ENCODE peak calls at places on chromosomes 11 and 22, in seven cellular contexts. W is spleen, X is Peyer's patch, A is GM12878, D is gastrocnemius medialis, I is breast epithelium, M is stomach. S is an unnamed sample.

GRCh38 chr11:130474637-130475400 is 26.4 kb downstream of the ADAMTS15 start:
- DNase-seq in W (no peak), X (no peak), A (no peak), D (no peak), I (no peak), M (no peak), S (no peak)

GRCh38 chr22:49568751-49569285 is 258.9 kb downstream of the BRD1 start:
- DNase-seq in W (peak; percentile 84), X (peak; percentile 24), A (no peak), D (peak; percentile 4), I (peak; percentile 47), M (no peak), S (no peak)

GRCh38 chr11:3879216-3879966 is 23.9 kb downstream of the STIM1 start:
- DNase-seq in W (no peak), X (no peak), A (peak; percentile 76), D (no peak), I (no peak), M (no peak), S (no peak)

GRCh38 chr11:90542092-90542491 is 319.2 kb upstream of the CHORDC1 start:
- DNase-seq in W (no peak), X (no peak), A (no peak), D (no peak), I (no peak), M (no peak), S (no peak)

GRCh38 chr11:95912902-95913560 is 10.9 kb downstream of the MTMR2 start:
- DNase-seq in W (no peak), X (no peak), A (no peak), D (no peak), I (no peak), M (no peak), S (no peak)

GRCh38 chr11:12008790-12009616 is 577 bp upstream of the DKK3 start:
- DNase-seq in W (no peak), X (no peak), A (no peak), D (no peak), I (no peak), M (peak; percentile 47), S (no peak)

GRCh38 chr11:128399186-128399585 is 188.2 kb downstream of the ETS1 start:
- DNase-seq in W (no peak), X (no peak), A (peak; percentile 26), D (peak; percentile 12), I (no peak), M (no peak), S (no peak)

GRCh38 chr11:73991471-73992006 is 8.9 kb upstream of the UCP2 start:
- DNase-seq in W (peak; percentile 58), X (no peak), A (peak; percentile 60), D (peak; percentile 8), I (no peak), M (no peak), S (no peak)

GRCh38 chr11:43341159-43341558 is 17.6 kb upstream of the TTC17 start:
- DNase-seq in W (no peak), X (no peak), A (no peak), D (no peak), I (no peak), M (no peak), S (no peak)

GRCh38 chr11:79437274-79437980 is 3.4 kb downstream of the TENM4 start:
- DNase-seq in W (peak; percentile 76), X (peak; percentile 60), A (no peak), D (peak; percentile 22), I (peak; percentile 54), M (peak; percentile 64), S (peak; percentile 22)

GRCh38 chr11:86978756-86979608 is 23.8 kb upstream of the FZD4 start:
- DNase-seq in W (no peak), X (no peak), A (no peak), D (no peak), I (no peak), M (no peak), S (no peak)

GRCh38 chr11:12235080-12235479 is 124.7 kb downstream of the MICAL2 start:
- DNase-seq in W (no peak), X (no peak), A (no peak), D (peak; percentile 36), I (no peak), M (no peak), S (no peak)

GRCh38 chr22:23820748-23821211 is 18.0 kb downstream of the DERL3 start:
- DNase-seq in W (peak; percentile 80), X (no peak), A (no peak), D (no peak), I (no peak), M (no peak), S (no peak)

DNA sequence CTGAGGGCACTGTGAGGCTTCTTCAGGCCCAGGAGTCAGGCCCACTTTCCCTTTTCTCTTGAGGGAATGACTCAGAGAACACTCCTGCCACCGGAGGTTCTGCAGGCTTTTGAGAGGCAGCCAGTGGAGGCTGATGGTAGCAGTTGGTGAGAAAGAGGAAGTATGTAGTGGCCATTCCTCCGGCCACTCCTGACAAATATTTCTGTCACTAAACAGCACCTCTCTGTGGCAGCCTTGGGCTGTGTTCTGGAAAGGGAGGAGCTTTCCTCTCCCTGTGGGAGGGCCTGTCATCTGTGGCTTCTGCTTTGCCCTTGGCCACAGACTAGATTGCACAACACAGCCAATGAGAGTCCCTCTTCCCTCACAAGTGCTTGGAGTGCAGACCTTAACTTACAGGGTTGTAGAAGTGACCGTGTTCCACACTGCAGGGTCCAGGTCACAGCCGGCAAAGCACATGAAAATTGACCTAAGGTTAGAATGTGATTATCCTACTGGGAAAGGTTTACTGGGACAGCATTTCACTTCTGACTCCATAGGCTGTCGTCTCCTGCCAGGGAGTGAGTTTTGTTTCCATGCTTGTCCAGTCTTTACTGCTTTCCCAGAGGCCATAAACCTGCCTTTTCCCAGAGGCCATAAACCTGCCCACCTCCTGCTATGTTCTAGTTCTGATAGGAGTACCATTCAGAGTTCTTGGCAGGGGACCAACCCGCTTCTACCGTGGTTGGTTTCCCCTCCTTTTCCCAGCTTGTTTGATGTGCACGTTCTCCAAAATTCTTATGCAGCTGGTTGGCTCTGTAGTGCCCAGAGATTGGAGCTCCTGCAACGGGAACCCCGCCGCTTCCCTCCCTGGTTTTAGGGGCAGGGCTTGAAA is 33.3 kb downstream of the MARK2 start:
- DNase-seq in W (peak; percentile 89), X (peak; percentile 77), A (peak; percentile 77), D (peak; percentile 92), I (peak; percentile 77), M (peak; percentile 87), S (peak; percentile 55)
- TF ChIP-seq POLR2A in W (no peak), X (no peak), A (no peak), D (peak; percentile 24), I (no peak), M (no peak), S (peak; percentile 47)

DNA sequence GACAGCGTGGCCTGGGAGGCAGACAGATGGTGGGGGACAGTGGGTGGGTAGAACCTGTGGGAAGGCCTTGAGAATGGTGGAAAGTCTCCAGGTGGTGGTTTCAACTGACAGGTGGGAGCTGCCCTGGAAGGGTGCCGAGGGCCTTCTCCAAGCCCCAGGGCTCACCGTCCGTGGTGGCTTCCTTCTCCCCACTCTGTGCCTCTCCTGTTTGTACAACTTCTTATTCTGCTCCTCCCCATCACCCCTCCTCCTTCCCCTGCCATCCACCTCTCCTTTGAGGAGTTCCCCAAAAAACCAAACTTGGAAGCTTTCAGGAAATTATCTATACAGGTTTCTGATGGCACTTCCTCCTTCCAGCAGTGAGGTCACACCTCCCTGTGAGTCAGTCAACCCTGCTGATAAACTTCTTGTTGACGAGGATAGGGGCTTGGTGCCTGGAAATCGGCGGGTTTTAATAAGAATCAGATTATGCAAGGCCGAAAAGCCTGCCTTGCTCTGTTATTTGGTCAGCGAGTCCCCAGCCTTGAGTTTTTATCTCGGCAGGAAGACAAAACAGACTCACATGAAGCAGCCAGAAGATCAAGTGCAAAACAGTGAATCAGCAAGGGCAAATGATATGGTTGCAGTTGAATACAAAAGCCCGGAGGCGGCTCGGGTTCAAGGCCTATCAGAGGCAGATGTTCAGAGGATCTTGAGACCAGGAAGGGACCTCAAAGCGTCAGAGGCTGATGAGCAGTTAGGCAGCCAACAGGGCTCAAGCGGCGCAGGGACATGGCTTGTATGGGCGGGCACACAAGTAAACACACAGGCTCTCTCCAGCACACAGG is 9.5 kb upstream of the ST3GAL4 start:
- DNase-seq in W (peak; percentile 90), X (peak; percentile 48), A (no peak), D (no peak), I (no peak), M (no peak), S (no peak)
- TF ChIP-seq POLR2A in W (no peak), X (no peak), A (no peak), D (no peak), I (no peak), M (no peak), S (no peak)

GRCh38 chr11:65851811-65852507 is 6.0 kb downstream of the CFL1 start:
- DNase-seq in W (no peak), X (no peak), A (no peak), D (no peak), I (no peak), M (no peak), S (no peak)
- TF ChIP-seq POLR2A in W (no peak), X (no peak), A (peak; percentile 71), D (no peak), I (no peak), M (no peak), S (peak; percentile 48)

GRCh38 chr22:48445113-48445827 is 1382.4 kb downstream of the BRD1 start:
- DNase-seq in W (peak; percentile 50), X (peak; percentile 29), A (no peak), D (no peak), I (no peak), M (no peak), S (no peak)
- TF ChIP-seq POLR2A in W (no peak), X (no peak), A (no peak), D (no peak), I (no peak), M (no peak), S (no peak)

DNA sequence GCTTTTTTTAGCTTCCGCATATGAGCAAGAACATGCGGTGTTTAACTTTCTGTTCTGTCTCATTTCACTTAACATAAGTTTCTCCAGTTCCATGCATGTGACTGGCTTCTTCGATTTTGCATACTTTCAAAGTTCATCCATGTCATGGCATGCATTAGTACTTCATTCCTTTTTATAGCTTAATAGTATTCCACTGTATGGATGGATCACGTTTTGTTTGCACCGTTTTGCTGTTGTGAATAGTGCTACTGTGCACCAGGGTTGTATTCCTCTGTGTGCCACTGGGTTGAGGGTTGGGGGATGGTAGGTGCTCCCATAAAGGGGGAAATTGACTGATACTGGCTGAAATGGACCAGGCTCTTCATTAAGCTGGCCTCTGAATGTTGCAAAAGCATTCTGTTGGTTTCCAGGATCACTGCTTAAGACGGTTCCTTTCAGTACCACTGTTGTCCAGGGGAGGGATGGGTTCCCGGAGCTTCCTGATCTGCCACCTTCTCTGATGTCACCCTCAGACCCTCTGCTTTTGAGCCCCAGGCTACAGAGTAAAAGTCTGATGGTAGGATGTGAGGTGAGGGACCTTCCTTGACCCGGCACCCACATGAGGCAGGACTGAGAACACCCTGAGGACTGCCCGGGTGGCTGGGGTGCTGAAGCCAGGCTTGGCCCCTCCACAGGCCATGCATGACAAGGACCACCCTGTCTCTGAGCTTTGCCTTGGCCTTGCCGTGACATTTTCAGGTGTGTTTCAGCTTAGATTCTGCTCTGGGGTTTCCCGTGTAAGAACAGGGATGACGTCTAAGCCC is 24.4 kb downstream of the DGCR6L start:
- DNase-seq in W (no peak), X (no peak), A (no peak), D (no peak), I (no peak), M (no peak), S (no peak)
- TF ChIP-seq POLR2A in W (no peak), X (no peak), A (no peak), D (no peak), I (no peak), M (no peak), S (no peak)

GRCh38 chr11:76669901-76670474 is 559 bp downstream of the LRRC32 start:
- DNase-seq in W (peak; percentile 68), X (peak; percentile 44), A (no peak), D (no peak), I (peak; percentile 47), M (no peak), S (peak; percentile 14)
- TF ChIP-seq POLR2A in W (no peak), X (no peak), A (no peak), D (no peak), I (no peak), M (no peak), S (no peak)